ENCODE peak calls at places on chromosome 1, in five cellular contexts. I is kidney, F is A549, S is GM12865, H is bronchial epithelial cell. L is an unnamed sample.

GRCh38 chr1:33641099-33641830 is 168.8 kb downstream of the ZSCAN20 start:
- DNase-seq in I (no peak), F (peak; percentile 22), S (peak; percentile 26), H (peak; percentile 52), L (peak; percentile 8)

GRCh38 chr1:185497177-185497576 is 180.1 kb upstream of the IVNS1ABP start:
- DNase-seq in I (no peak), F (no peak), S (no peak), H (no peak), L (no peak)

GRCh38 chr1:37620707-37621106 is 14.0 kb downstream of the RSPO1 start:
- DNase-seq in I (no peak), F (no peak), S (no peak), H (peak; percentile 8), L (no peak)

GRCh38 chr1:39204441-39205081 is at the start of gene MACF1:
- DNase-seq in I (no peak), F (peak; percentile 50), S (peak; percentile 49), H (peak; percentile 74), L (peak; percentile 99)

GRCh38 chr1:110425611-110426152 is 18.2 kb upstream of the LAMTOR5 start:
- DNase-seq in I (no peak), F (no peak), S (no peak), H (no peak), L (no peak)

GRCh38 chr1:182279724-182280506 is 111.7 kb downstream of the GLUL start:
- DNase-seq in I (no peak), F (no peak), S (no peak), H (no peak), L (no peak)

GRCh38 chr1:69814926-69815325 is 247.2 kb downstream of the LRRC7 start:
- DNase-seq in I (no peak), F (no peak), S (no peak), H (no peak), L (no peak)

GRCh38 chr1:227892930-227893695 is 54.6 kb downstream of the WNT9A start:
- DNase-seq in I (peak; percentile 74), F (no peak), S (no peak), H (no peak), L (no peak)

GRCh38 chr1:114003431-114003830 is 24.2 kb downstream of the OLFML3 start:
- DNase-seq in I (no peak), F (no peak), S (no peak), H (no peak), L (peak; percentile 11)

GRCh38 chr1:41855713-41856112 is 63.0 kb downstream of the HIVEP3 start:
- DNase-seq in I (no peak), F (no peak), S (no peak), H (peak; percentile 64), L (no peak)

GRCh38 chr1:202274611-202275010 is 67.1 kb downstream of the UBE2T start:
- DNase-seq in I (no peak), F (peak; percentile 50), S (peak; percentile 44), H (peak; percentile 38), L (peak; percentile 69)

GRCh38 chr1:116710326-116711060 is 43.0 kb upstream of the IGSF3 start:
- DNase-seq in I (no peak), F (no peak), S (no peak), H (no peak), L (no peak)

GRCh38 chr1:5704785-5705514 is 287.3 kb downstream of the NPHP4 start:
- DNase-seq in I (peak; percentile 15), F (no peak), S (no peak), H (no peak), L (no peak)

GRCh38 chr1:16178596-16179497 is 23.0 kb upstream of the EPHA2 start:
- DNase-seq in I (no peak), F (no peak), S (no peak), H (peak; percentile 96), L (no peak)

GRCh38 chr1:198304431-198304830 is 147.6 kb downstream of the NEK7 start:
- DNase-seq in I (no peak), F (no peak), S (no peak), H (peak; percentile 13), L (no peak)

GRCh38 chr1:67793562-67793961 is 39.7 kb downstream of the GNG12 start:
- DNase-seq in I (no peak), F (no peak), S (no peak), H (peak; percentile 25), L (peak; percentile 63)

GRCh38 chr1:232568331-232568852 is 61.5 kb downstream of the SIPA1L2 start:
- DNase-seq in I (no peak), F (no peak), S (no peak), H (peak; percentile 35), L (no peak)

GRCh38 chr1:172136925-172137324 is 283.6 kb upstream of the C1orf105 start:
- DNase-seq in I (no peak), F (no peak), S (no peak), H (no peak), L (no peak)

GRCh38 chr1:172135923-172136610 is 284.4 kb upstream of the C1orf105 start:
- DNase-seq in I (no peak), F (no peak), S (no peak), H (peak; percentile 44), L (peak; percentile 82)

GRCh38 chr1:172135076-172135672 is 285.3 kb upstream of the C1orf105 start:
- DNase-seq in I (no peak), F (peak; percentile 8), S (peak; percentile 58), H (no peak), L (peak; percentile 43)

GRCh38 chr1:172134087-172134731 is 286.3 kb upstream of the C1orf105 start:
- DNase-seq in I (no peak), F (no peak), S (peak; percentile 42), H (peak; percentile 83), L (no peak)

DNA sequence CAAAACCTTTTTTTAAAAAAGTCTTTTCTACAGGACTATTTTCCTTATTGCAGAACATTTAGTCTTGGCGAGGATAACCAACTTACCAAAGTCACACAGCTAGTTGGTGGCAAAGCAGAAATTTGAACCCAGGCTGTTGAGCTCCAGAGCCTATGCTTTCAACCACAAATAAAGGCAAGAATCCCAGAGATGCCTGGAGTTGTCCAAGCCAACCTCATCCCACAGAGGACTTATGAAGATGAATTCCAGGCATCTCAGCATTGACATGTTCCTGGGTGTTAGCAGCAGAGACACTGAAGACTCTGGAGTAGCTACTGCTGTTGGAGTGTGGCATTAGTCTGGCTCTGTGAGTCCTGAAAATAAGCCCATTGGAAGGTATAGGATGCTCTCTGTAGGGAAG is 287.6 kb upstream of the C1orf105 start:
- DNase-seq in I (no peak), F (no peak), S (no peak), H (no peak), L (no peak)
- TF ChIP-seq CTCF in I (no peak), F (no peak), S (no peak), H (no peak), L (no peak)

GRCh38 chr1:112337028-112337531 is 58.9 kb upstream of the CTTNBP2NL start:
- DNase-seq in I (no peak), F (peak; percentile 44), S (peak; percentile 54), H (peak; percentile 40), L (peak; percentile 64)
- H3K4me3 ChIP-seq in I (no peak overlapping the region), F (peak overlapping the region; percentile 21), S (no peak overlapping the region), H (no peak overlapping the region), L (no peak overlapping the region)

DNA sequence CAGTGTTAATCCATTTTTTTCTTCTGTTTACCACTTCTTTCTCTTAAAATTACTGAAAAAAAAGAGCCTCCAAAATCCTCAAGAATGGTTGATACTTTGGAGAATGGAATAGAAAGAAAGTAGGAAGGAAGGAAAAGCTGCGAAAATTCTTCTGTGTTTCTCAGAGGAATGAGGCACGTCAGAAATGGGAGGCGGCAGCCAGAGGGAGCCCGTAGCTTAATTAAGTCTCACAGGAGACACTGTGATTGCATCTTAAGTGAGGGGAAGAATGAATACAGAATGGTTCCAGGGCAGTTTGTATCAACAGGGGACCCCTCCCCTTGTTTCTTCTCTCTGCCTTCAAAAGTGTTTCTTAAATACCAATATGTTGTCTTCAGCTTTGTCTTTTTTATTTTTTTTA is 1099.5 kb downstream of the PLA2G4A start:
- DNase-seq in I (no peak), F (no peak), S (peak; percentile 50), H (peak; percentile 31), L (peak; percentile 56)
- TF ChIP-seq CTCF in I (peak; percentile 49), F (peak; percentile 39), S (peak; percentile 53), H (peak; percentile 54), L (peak; percentile 58)

GRCh38 chr1:22711071-22711470 is 432 bp downstream of the EPHB2 start:
- DNase-seq in I (no peak), F (no peak), S (no peak), H (no peak), L (no peak)

GRCh38 chr1:22709227-22709626 is 1.4 kb upstream of the EPHB2 start:
- DNase-seq in I (no peak), F (peak; percentile 44), S (no peak), H (no peak), L (no peak)

GRCh38 chr1:22710688-22711024 is at the start of gene EPHB2:
- DNase-seq in I (no peak), F (peak; percentile 41), S (peak; percentile 43), H (no peak), L (no peak)

GRCh38 chr1:22708777-22709176 is 1.9 kb upstream of the EPHB2 start:
- DNase-seq in I (no peak), F (no peak), S (no peak), H (no peak), L (no peak)

DNA sequence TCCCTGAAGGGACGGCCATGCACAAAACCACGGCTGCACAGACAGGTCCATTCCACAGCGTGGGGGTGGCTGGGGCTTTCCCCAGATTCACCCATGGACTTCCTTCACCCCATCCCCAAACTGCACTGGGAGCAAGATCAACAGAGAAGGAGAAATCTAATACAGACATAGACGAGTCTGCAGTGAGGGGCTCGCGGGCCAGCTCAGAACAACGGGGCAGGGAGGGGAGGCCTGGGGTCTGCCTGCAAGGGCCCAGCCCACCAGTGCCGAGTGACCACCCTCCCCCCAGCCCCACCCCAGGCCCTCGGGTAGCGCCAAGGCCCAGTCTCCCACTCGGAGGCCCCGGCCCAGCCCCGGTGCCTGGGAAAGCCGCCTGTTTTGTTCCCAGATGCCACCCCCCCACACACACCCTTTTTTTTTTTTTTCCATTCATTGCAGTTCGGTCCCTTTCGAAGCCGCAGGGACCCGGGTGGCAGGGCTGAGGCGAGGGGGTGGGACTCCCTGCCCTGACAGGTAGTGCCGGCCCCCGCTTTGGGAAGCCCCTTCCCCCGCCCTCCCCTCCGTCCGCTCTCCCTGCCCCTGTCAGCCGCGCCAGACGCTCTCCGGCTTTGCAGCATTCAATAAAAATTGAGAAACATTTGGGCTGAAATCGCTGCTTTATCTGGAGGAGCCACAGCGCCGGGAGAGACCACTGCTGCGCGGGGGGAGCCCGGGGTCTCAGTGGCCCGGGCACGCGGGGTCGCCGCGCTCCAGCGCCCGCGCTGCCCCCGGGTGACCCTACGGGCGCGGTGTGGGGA is 550 bp upstream of the EPHB2 start:
- DNase-seq in I (no peak), F (peak; percentile 36), S (peak; percentile 57), H (peak; percentile 7), L (peak; percentile 78)
- H3K4me3 ChIP-seq in I (no peak overlapping the region), F (peak overlapping the region; percentile 97), S (peak overlapping the region; percentile 24), H (peak overlapping the region; percentile 57), L (peak overlapping the region; percentile 44)

GRCh38 chr1:7632681-7633080 is 138.4 kb upstream of the VAMP3 start:
- DNase-seq in I (no peak), F (no peak), S (no peak), H (no peak), L (no peak)
- TF ChIP-seq CTCF in I (no peak), F (no peak), S (no peak), H (no peak), L (no peak)

L was measured in fibroblast of pulmonary artery.